ENCODE peak calls at places on chromosomes 7 and 10, in ten cellular contexts. N is choroid plexus epithelial cell; X is astrocyte of the spinal cord; Q is EH; I is brain microvascular endothelial cell; C is pons; U is activated naive CD4-positive, alpha-beta T cell treated with anti-CD3 and anti-CD28 coated beads for 36 hours; S is thyroid gland; Z is spleen; J is tibial artery. W is an unnamed sample.

GRCh38 chr7:81138850-81139249 is 220.0 kb upstream of the SEMA3C start:
- DNase-seq in S (no peak), I (no peak), X (no peak), U (no peak), C (no peak), Z (no peak), N (no peak), J (no peak), Q (peak), W (no peak)

GRCh38 chr10:81696609-81697388 is 178.2 kb upstream of the NRG3 start:
- DNase-seq in Q (no peak), S (peak), X (no peak), N (no peak), Z (peak), J (no peak), C (no peak), U (no peak), I (no peak), W (no peak)

GRCh38 chr10:6689036-6689435 is 109.0 kb upstream of the PRKCQ start:
- DNase-seq in X (peak), Z (no peak), U (no peak), N (no peak), S (no peak), Q (no peak), J (no peak), C (no peak), I (no peak), W (no peak)

GRCh38 chr7:95658676-95659075 is 62.4 kb upstream of the PDK4 start:
- DNase-seq in J (no peak), S (no peak), Q (no peak), U (no peak), I (no peak), C (no peak), X (no peak), N (no peak), Z (no peak), W (no peak)

GRCh38 chr10:128463991-128464755 is 337.9 kb upstream of the MKI67 start:
- DNase-seq in U (peak), N (peak), C (peak), J (no peak), Q (peak), Z (peak), X (peak), S (no peak), I (peak), W (peak)

GRCh38 chr7:1825877-1826741 is 156.0 kb downstream of the ELFN1 start:
- DNase-seq in Z (peak), N (no peak), J (no peak), U (no peak), I (no peak), C (no peak), Q (no peak), S (no peak), X (no peak), W (no peak)

GRCh38 chr7:604038-604883 is 84.6 kb upstream of the PDGFA start:
- DNase-seq in Q (peak), X (peak), J (peak), S (peak), I (peak), N (peak), Z (peak), U (peak), C (peak), W (peak)

GRCh38 chr7:19090526-19090925 is 26.9 kb downstream of the TWIST1 start:
- DNase-seq in Z (no peak), N (no peak), U (no peak), Q (peak), J (no peak), I (no peak), X (no peak), C (no peak), S (no peak), W (no peak)

GRCh38 chr7:121369462-121369861 is 26.6 kb downstream of the FAM3C start:
- DNase-seq in U (no peak), N (peak), X (peak), Z (no peak), Q (peak), C (no peak), J (no peak), S (no peak), I (peak), W (no peak)

GRCh38 chr7:17939670-17940301 is 508 bp downstream of the SNX13 start:
- DNase-seq in Q (peak), U (peak), S (peak), C (peak), I (peak), Z (no peak), X (peak), N (peak), J (peak), W (peak)

GRCh38 chr10:129511758-129512157 is 44.7 kb downstream of the MGMT start:
- DNase-seq in Z (peak), J (no peak), C (no peak), X (no peak), I (no peak), S (no peak), N (no peak), Q (no peak), U (no peak), W (no peak)

GRCh38 chr7:4665661-4666060 is 16.4 kb upstream of the FOXK1 start:
- DNase-seq in X (peak), U (no peak), S (no peak), J (no peak), N (peak), Q (peak), C (no peak), I (peak), Z (no peak), W (no peak)

GRCh38 chr7:50577569-50577968 is 12.4 kb upstream of the DDC start:
- DNase-seq in S (no peak), X (no peak), N (no peak), J (no peak), Q (no peak), U (no peak), I (no peak), Z (no peak), C (no peak), W (no peak)

GRCh38 chr7:360454-361100 is 70.6 kb downstream of the FOXL3 start:
- DNase-seq in Z (peak), X (no peak), J (no peak), S (no peak), C (no peak), U (peak), Q (no peak), I (no peak), N (no peak), W (peak)

GRCh38 chr7:47379629-47380324 is 202.1 kb downstream of the TNS3 start:
- DNase-seq in J (peak), U (no peak), Z (peak), X (peak), I (peak), N (peak), Q (peak), S (peak), C (no peak), W (no peak)

GRCh38 chr7:122006687-122007086 is 133.7 kb downstream of the PTPRZ1 start:
- DNase-seq in Q (no peak), C (no peak), J (no peak), N (no peak), X (no peak), S (no peak), Z (no peak), I (no peak), U (no peak), W (no peak)

GRCh38 chr10:98323221-98324164 is 55.5 kb upstream of the LOXL4 start:
- DNase-seq in U (no peak), X (peak), Q (peak), C (peak), Z (no peak), S (peak), I (peak), J (peak), N (peak), W (no peak)

GRCh38 chr10:76397210-76397881 is 965.9 kb downstream of the LRMDA start:
- DNase-seq in C (peak), X (peak), I (peak), Z (no peak), N (peak), Q (peak), S (peak), J (peak), U (no peak), W (no peak)

GRCh38 chr10:79629955-79630327 is 19.2 kb downstream of the SFTPA1 start:
- DNase-seq in X (no peak), J (no peak), S (no peak), Q (no peak), I (no peak), C (no peak), U (no peak), N (no peak), Z (no peak), W (no peak)

GRCh38 chr7:158255156-158255555 is 332.5 kb downstream of the PTPRN2 start:
- DNase-seq in N (no peak), S (no peak), X (no peak), U (no peak), I (no peak), C (no peak), Z (peak), J (peak), Q (no peak), W (no peak)

GRCh38 chr7:93228302-93228701 is 2.0 kb upstream of the HEPACAM2 start:
- DNase-seq in N (peak), I (peak), U (peak), C (peak), J (no peak), X (peak), S (no peak), Z (no peak), Q (peak), W (peak)

GRCh38 chr7:85737426-85737825 is 550.6 kb upstream of the SEMA3D start:
- DNase-seq in Q (no peak), Z (no peak), N (no peak), J (no peak), I (no peak), S (no peak), U (no peak), C (no peak), X (no peak), W (no peak)

GRCh38 chr10:85548038-85548437 is 818.6 kb downstream of the GRID1 start:
- DNase-seq in X (peak), C (peak), I (peak), Z (no peak), S (peak), Q (peak), U (peak), N (peak), J (no peak), W (peak)

GRCh38 chr7:99621271-99621670 is 4.5 kb downstream of the ZSCAN25 start:
- DNase-seq in Q (no peak), S (no peak), J (no peak), C (no peak), I (no peak), X (no peak), N (no peak), U (no peak), Z (no peak), W (no peak)

GRCh38 chr7:54882121-54882520 is 123.1 kb upstream of the SEC61G start:
- DNase-seq in U (no peak), S (no peak), I (no peak), Q (no peak), C (no peak), J (no peak), Z (no peak), N (no peak), X (no peak), W (no peak)

W was measured in naive thymus-derived CD8-positive, alpha-beta T cell.